ENCODE peak calls at places on chromosomes 13 and 19, in four cellular contexts. T, F, J and R are unnamed samples.

GRCh38 chr13:19074519-19074918 is 107.1 kb downstream of the TUBA3C start:
- DNase-seq in T (no peak), J (no peak), F (no peak), R (no peak)

GRCh38 chr13:39159971-39160370 is 121.7 kb downstream of the NHLRC3 start:
- DNase-seq in T (no peak), J (no peak), F (no peak), R (no peak)

GRCh38 chr13:31476753-31477152 is 262.6 kb upstream of the RXFP2 start:
- DNase-seq in F (no peak), T (peak), J (no peak), R (no peak)

GRCh38 chr19:1855040-1855827 is 7.0 kb upstream of the REXO1 start:
- DNase-seq in T (peak), J (peak), F (peak), R (peak)

GRCh38 chr13:94389544-94390351 is 89.7 kb downstream of the DCT start:
- DNase-seq in J (no peak), T (no peak), F (no peak), R (no peak)

GRCh38 chr13:62387642-62388041 is 972.0 kb upstream of the PCDH20 start:
- DNase-seq in J (no peak), F (no peak), T (peak), R (no peak)

GRCh38 chr19:34260771-34261173 is 6.4 kb downstream of the GARRE1 start:
- DNase-seq in T (peak), F (no peak), J (no peak), R (no peak)

GRCh38 chr13:24654741-24655140 is 25.5 kb upstream of the ATP12A start:
- DNase-seq in J (no peak), T (peak), F (no peak), R (no peak)

GRCh38 chr13:45331981-45332830 is 8.8 kb downstream of the TPT1 start:
- DNase-seq in J (no peak), T (peak), F (no peak), R (no peak)

GRCh38 chr13:44299142-44299541 is 74.5 kb upstream of the SERP2 start:
- DNase-seq in J (no peak), F (no peak), T (no peak), R (no peak)

GRCh38 chr19:5057860-5058259 is 88.9 kb downstream of the KDM4B start:
- DNase-seq in J (no peak), F (no peak), T (peak), R (no peak)

GRCh38 chr19:43439183-43440063 is 24.7 kb downstream of the TEX101 start:
- DNase-seq in J (no peak), T (no peak), F (no peak), R (peak)

GRCh38 chr19:1027953-1028902 is 1.8 kb downstream of the CNN2 start:
- DNase-seq in T (peak), F (no peak), J (peak), R (peak)

GRCh38 chr13:41835871-41836270 is 125.0 kb downstream of the VWA8 start:
- DNase-seq in T (peak), J (no peak), F (no peak), R (no peak)

GRCh38 chr13:49219647-49220034 is 497 bp upstream of the MLNR start:
- DNase-seq in T (peak), F (no peak), J (no peak), R (no peak)

GRCh38 chr13:80931118-80931517 is 590.2 kb upstream of the SPRY2 start:
- DNase-seq in F (no peak), J (no peak), T (no peak), R (no peak)

GRCh38 chr13:85589021-85589420 is 210.2 kb downstream of the SLITRK6 start:
- DNase-seq in T (no peak), F (no peak), J (no peak), R (no peak)

GRCh38 chr13:30042891-30043630 is 192.6 kb upstream of the UBL3 start:
- DNase-seq in F (no peak), T (no peak), J (no peak), R (no peak)

GRCh38 chr13:113877149-113877990 is 13.5 kb upstream of the GAS6 start:
- DNase-seq in T (no peak), J (no peak), F (no peak), R (no peak)

GRCh38 chr13:42836930-42837329 is 55.5 kb downstream of the FAM216B start:
- DNase-seq in J (no peak), T (peak), F (no peak), R (no peak)

GRCh38 chr13:107157272-107157671 is 589.3 kb upstream of the ARGLU1 start:
- DNase-seq in T (no peak), F (no peak), J (no peak), R (no peak)

GRCh38 chr19:42017040-42017439 is 23.0 kb upstream of the ATP1A3 start:
- DNase-seq in F (no peak), T (no peak), J (no peak), R (no peak)

GRCh38 chr13:80562423-80562822 is 221.5 kb upstream of the SPRY2 start:
- DNase-seq in T (no peak), F (no peak), J (no peak), R (no peak)

GRCh38 chr19:1425102-1425842 is 12.9 kb upstream of the RPS15 start:
- DNase-seq in J (no peak), F (no peak), T (no peak), R (no peak)

DNA sequence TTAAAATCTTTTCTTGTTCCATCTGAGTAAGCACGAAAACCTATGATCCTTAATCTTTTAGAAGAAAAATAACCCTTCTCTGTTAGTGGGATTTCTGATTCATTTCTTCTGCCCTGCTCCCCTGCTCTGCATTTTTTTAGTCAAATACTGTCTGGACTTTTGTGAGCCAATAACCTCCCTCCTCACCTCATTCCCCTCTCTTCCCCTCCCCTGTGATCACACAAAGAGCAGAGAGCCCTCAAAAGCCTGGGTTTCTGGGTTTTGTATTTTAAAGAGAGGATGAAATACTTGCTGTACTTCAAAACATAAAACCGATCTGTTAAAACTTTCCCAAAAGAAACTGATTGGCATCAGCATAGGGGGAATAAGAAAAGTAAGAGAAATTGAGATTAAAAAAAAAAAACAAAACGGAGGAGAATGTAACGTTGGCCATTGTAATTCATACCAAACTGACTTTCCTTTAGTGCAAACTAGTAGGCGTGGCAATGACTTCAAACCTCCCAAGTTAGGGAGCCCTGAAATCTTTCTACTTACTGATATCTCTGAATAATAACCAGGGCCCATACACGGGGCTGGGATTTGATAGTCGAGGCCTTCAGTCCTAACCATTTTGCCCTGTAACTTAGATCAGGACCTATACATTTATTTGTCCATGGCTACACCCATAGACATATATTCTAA is 232.9 kb downstream of the TM9SF2 start:
- DNase-seq in J (no peak), T (no peak), F (no peak), R (no peak)
- H3K4me3 ChIP-seq in J (no peak), T (no peak), F (no peak), R (no peak)

GRCh38 chr19:11420429-11420893 is 1.3 kb upstream of the RGL3 start:
- DNase-seq in T (no peak), F (no peak), J (peak), R (no peak)
- H3K4me3 ChIP-seq in T (peak), F (peak), J (peak), R (no peak)

DNA sequence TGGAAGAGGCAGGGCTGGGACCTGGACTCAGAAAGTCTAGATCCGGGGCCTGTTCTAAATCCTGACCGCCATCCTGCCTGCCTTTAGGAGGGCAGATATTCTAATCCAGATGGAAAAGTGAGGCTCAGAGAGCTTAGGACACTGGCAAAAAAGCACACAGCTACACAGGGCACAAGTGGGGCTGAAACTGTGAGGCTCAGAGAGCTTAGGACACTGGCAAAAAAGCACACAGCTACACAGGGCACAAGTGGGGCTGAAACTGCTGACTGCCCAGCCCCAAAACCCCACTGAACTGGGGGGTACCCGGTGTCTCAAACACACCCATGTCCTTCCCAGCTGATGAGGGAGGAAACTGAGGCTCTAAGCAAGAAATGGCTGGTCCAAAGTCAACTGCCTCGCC is 2.0 kb downstream of the AKT1S1 start:
- DNase-seq in T (no peak), J (no peak), F (no peak), R (no peak)
- H3K4me3 ChIP-seq in T (peak), J (peak), F (peak), R (peak)

GRCh38 chr19:15252398-15253018 is 20.3 kb upstream of the EPHX3 start:
- DNase-seq in J (no peak), F (no peak), T (peak), R (no peak)

GRCh38 chr19:15250635-15250993 is 18.4 kb upstream of the EPHX3 start:
- DNase-seq in T (no peak), F (no peak), J (no peak), R (no peak)

GRCh38 chr19:15253076-15253475 is 20.8 kb upstream of the EPHX3 start:
- DNase-seq in F (no peak), J (no peak), T (no peak), R (no peak)

GRCh38 chr19:15251010-15251748 is 18.9 kb upstream of the EPHX3 start:
- DNase-seq in F (no peak), T (peak), J (no peak), R (no peak)

DNA sequence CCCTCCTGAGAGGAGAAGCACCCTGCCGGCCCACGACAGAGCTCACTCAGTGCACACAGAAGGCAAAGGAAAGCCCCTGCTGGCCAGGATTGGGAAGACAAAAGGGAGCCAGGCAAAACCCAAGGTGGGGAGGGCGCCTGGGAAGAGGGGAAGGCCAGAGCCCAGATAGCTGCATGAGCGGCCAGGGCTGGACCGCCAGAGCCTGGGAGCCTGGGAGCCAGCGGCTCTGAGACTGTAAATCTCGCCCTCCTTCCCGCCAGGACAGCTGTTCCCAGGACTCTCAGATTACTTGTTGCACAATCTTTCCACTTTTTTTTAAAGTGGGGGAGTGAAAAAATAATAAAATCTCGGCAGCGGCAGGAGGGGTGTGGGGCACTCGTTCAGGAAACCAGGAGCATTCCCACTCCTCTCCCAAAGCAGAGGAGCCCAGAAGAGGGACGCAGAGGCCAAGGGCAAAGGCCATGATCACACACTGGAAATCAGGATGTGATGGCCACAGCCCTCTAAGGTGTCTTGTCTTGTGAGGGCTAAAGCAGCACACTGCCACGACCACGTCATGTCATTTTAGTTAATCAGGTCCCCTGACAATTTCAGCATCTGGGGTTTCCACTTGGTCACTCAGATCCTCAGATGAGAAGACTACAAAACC is 19.6 kb upstream of the EPHX3 start:
- DNase-seq in J (peak), F (peak), T (peak), R (no peak)
- H3K4me3 ChIP-seq in J (peak), F (peak), T (no peak), R (no peak)

DNA sequence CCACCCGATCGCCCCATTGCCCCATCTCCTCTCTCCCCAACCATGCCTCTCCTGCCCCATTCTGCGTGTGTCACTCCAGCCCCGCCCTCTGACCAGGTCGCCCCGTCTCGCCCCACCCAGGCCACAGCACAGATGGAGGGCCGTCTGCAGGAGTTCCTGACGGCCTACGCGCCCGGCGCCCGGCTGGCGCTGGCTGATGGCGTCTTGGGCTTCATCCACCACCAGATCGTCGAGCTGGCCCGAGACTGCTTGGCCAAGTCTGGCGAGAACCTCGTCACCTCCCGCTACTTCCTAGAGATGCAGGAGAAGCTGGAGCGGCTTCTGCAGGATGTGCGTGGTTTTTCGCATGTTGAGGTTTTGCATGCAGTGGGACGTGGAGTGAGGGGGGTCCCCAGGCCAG is 26.2 kb downstream of the MAST3 start:
- DNase-seq in F (no peak), T (no peak), J (no peak), R (no peak)
- H3K4me3 ChIP-seq in F (no peak), T (no peak), J (peak), R (no peak)

GRCh38 chr13:52459668-52460067 is 4.4 kb downstream of the CKAP2 start:
- DNase-seq in T (peak), F (no peak), J (no peak), R (no peak)
- H3K4me3 ChIP-seq in T (no peak), F (no peak), J (no peak), R (no peak)

GRCh38 chr13:27122036-27122435 is 49.6 kb downstream of the USP12 start:
- DNase-seq in F (no peak), J (no peak), T (no peak), R (no peak)

GRCh38 chr13:27124571-27124970 is 47.0 kb downstream of the USP12 start:
- DNase-seq in F (no peak), T (no peak), J (no peak), R (no peak)

GRCh38 chr13:27128825-27129627 is 42.6 kb downstream of the USP12 start:
- DNase-seq in F (no peak), T (no peak), J (no peak), R (no peak)

GRCh38 chr13:27126877-27127276 is 44.7 kb downstream of the USP12 start:
- DNase-seq in F (no peak), J (no peak), T (no peak), R (no peak)

GRCh38 chr13:27125357-27126282 is 46.0 kb downstream of the USP12 start:
- DNase-seq in F (no peak), T (peak), J (no peak), R (no peak)
- H3K4me3 ChIP-seq in F (no peak), T (no peak), J (no peak), R (no peak)

DNA sequence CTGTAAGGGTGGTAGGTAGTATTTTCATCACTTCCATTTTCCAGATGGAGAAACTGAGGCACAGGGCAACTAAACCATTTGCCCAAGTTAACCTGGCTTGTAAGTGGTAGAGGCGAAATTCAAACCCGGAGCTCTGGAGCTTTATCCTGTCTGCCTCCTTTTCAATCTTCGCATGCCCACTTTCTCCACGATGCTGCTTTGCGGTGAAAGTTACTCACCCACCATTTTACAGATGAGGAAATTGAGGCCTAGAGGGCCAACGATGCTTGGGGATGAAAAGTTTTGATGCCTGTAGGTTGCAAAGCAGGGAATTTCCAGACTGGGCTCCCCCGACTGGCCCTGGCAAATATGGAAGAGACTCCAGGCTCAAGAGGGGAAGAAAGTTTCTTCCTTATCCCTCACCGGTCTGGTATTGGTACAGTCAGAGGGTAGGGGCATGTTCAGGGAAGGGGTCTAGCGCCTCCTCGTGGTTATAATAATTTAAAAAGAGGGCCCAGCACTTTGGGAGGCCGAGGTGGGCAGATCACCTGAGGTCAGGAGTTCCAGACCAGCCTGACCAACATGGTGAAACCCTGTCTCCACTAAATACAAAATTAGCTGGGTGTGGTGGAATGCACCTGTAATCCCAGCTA is 1.9 kb upstream of the SH2D3A start:
- DNase-seq in F (no peak), J (no peak), T (peak), R (no peak)
- H3K4me3 ChIP-seq in F (no peak), J (no peak), T (no peak), R (no peak)